ENCODE peak calls at places on chromosomes 4 and X, in seven cellular contexts. L is GM23338, E is astrocyte, N is A549, Z is fibroblast of lung, F is PC-3, Y is HepG2. I is an unnamed sample. For H3K4me1, the result is how much of the 10 kb centered on the place peaks cover.

GRCh38 chr4:13537832-13538177 is 6.5 kb downstream of the NKX3-2 start:
- DNase-seq in N (no peak), L (peak), Y (no peak), Z (no peak), F (no peak), E (no peak), I (no peak)

GRCh38 chr4:98682719-98683118 is 24.3 kb upstream of the TSPAN5 start:
- DNase-seq in Y (no peak), F (peak), L (no peak), E (peak), Z (peak), N (no peak), I (no peak)

GRCh38 chrX:72126539-72127140 is 5.1 kb downstream of the RTL5 start:
- DNase-seq in N (peak), Z (peak), F (peak), L (peak), Y (peak), E (peak), I (peak)

GRCh38 chr4:99679204-99679603 is 21.6 kb upstream of the C4orf54 start:
- DNase-seq in Z (no peak), Y (no peak), F (no peak), L (peak), N (no peak), E (no peak), I (no peak)

GRCh38 chr4:107094332-107094731 is 58.2 kb upstream of the DKK2 start:
- DNase-seq in Y (peak), L (peak), Z (peak), F (peak), E (peak), N (no peak), I (peak)

GRCh38 chr4:14023901-14024300 is 396.4 kb upstream of the BOD1L1 start:
- DNase-seq in F (no peak), L (no peak), E (no peak), N (no peak), Z (no peak), Y (no peak), I (no peak)

GRCh38 chrX:79107891-79108718 is 36.4 kb upstream of the GPR174 start:
- DNase-seq in Y (no peak), N (no peak), E (no peak), L (no peak), F (no peak), Z (no peak), I (no peak)

GRCh38 chrX:43808231-43808630 is 74.0 kb downstream of the MAOB start:
- DNase-seq in Y (no peak), E (no peak), N (no peak), Z (no peak), F (no peak), L (no peak), I (no peak)

GRCh38 chr4:41815478-41815877 is 67.0 kb upstream of the PHOX2B start:
- DNase-seq in Y (no peak), E (no peak), Z (no peak), L (no peak), N (no peak), F (peak), I (peak)

GRCh38 chr4:87150498-87151261 is 69.7 kb downstream of the KLHL8 start:
- DNase-seq in E (peak), L (peak), Y (peak), F (peak), N (peak), Z (peak), I (peak)

GRCh38 chrX:83510466-83511181 is 2.5 kb downstream of the POU3F4 start:
- DNase-seq in N (no peak), E (no peak), L (peak), Y (no peak), Z (no peak), F (no peak), I (no peak)

GRCh38 chr4:24809376-24809775 is 14.0 kb downstream of the SOD3 start:
- DNase-seq in F (peak), E (no peak), N (peak), Z (no peak), Y (no peak), L (peak), I (no peak)

GRCh38 chrX:57925806-57926205 is 15.5 kb upstream of the ZXDA start:
- DNase-seq in F (no peak), N (no peak), Z (no peak), E (no peak), Y (no peak), L (no peak), I (no peak)

GRCh38 chr4:83009529-83009928 is 1.1 kb downstream of the LIN54 start:
- DNase-seq in Z (no peak), F (no peak), E (no peak), Y (no peak), L (no peak), N (no peak), I (no peak)

GRCh38 chrX:68919707-68920106 is 90.9 kb downstream of the EFNB1 start:
- DNase-seq in E (no peak), Z (no peak), Y (no peak), N (no peak), L (no peak), F (no peak), I (no peak)
- H3K4me1 ChIP-seq in E (under half), Z (under half), Y (under half), N (under half), L (under half), F (under half), I (under half)

GRCh38 chr4:30753316-30753715 is 33.1 kb downstream of the PCDH7 start:
- DNase-seq in Z (peak), N (no peak), E (peak), L (no peak), Y (no peak), F (peak), I (peak)
- H3K4me2 ChIP-seq in Z (no peak), N (no peak), E (peak), L (no peak), Y (no peak), F (peak), I (peak)

DNA sequence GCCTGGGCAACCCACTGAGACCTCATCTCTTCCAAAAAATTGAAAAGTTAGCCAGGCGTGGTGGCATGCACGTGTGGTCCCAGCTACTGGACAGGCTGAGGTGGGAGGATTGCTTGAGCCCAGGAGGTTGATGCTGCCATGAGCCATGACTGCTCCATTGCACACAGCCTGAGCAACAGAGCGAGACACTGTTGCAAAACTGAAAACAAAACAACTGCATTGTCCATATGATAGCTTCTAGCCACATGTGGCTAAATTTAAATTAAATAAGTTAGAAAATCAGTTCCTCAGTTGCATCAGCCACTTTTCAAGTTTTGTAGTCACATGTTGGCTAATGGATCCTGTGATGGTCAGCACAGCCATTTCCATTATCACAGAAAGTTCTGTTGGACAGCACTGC is 67.9 kb downstream of the GAB1 start:
- DNase-seq in F (no peak), Y (no peak), L (no peak), Z (no peak), N (no peak), E (no peak), I (no peak)
- H3K4me1 ChIP-seq in F (under half), Y (under half), L (under half), Z (under half), N (under half), E (under half), I (under half)

DNA sequence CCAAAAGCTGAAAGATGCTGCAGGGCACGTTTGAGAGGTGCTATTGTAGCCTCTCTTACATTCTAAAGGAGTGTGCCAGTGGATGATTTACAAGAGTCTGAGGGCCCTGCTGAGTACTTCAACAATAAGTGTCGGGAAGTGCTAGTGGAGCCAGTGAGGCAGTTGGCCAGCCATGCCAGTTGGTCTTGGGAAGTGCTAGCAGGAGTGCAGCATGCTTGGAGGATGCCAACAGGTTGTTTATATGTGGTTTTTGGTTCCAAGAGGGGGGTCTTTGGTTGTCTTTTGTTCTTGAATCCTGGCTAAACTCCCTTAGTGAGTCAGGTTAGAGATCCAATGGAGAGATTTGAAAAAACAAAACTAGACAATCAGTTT is 335.3 kb downstream of the PABPC4L start:
- DNase-seq in N (no peak), Y (no peak), Z (peak), L (no peak), E (peak), F (no peak), I (no peak)
- H3K4me2 ChIP-seq in N (peak), Y (no peak), Z (peak), L (no peak), E (peak), F (no peak), I (no peak)

I was measured in mammary epithelial cell.